ENCODE peak calls at places on chromosomes 11 and 22, in seven cellular contexts. One of them, this sample, is unnamed.

GRCh38 chr11:46659908-46660307 is 40.5 kb downstream of the ARHGAP1 start:
- DNase-seq in left ventricle myocardium inferior: no peak
- DNase-seq in IMR-90: peak; percentile 84
- DNase-seq in GM23338: no peak
- DNase-seq in astrocyte: peak; percentile 79
- DNase-seq in pancreas: no peak
- DNase-seq in epithelial cell of esophagus: no peak
- DNase-seq in this sample: no peak

GRCh38 chr11:1502971-1503707 is 16.6 kb upstream of the MOB2 start:
- DNase-seq in left ventricle myocardium inferior: peak; percentile 52
- DNase-seq in IMR-90: no peak
- DNase-seq in GM23338: no peak
- DNase-seq in astrocyte: no peak
- DNase-seq in pancreas: no peak
- DNase-seq in epithelial cell of esophagus: no peak
- DNase-seq in this sample: no peak

GRCh38 chr22:30273196-30273595 is 6.5 kb upstream of the OSM start:
- DNase-seq in left ventricle myocardium inferior: no peak
- DNase-seq in IMR-90: no peak
- DNase-seq in GM23338: no peak
- DNase-seq in astrocyte: no peak
- DNase-seq in pancreas: no peak
- DNase-seq in epithelial cell of esophagus: no peak
- DNase-seq in this sample: no peak

GRCh38 chr22:40922484-40923303 is 28.5 kb upstream of the RBX1 start:
- DNase-seq in left ventricle myocardium inferior: no peak
- DNase-seq in IMR-90: peak; percentile 72
- DNase-seq in GM23338: peak; percentile 72
- DNase-seq in astrocyte: peak; percentile 29
- DNase-seq in pancreas: no peak
- DNase-seq in epithelial cell of esophagus: peak; percentile 69
- DNase-seq in this sample: peak; percentile 72

GRCh38 chr11:69387409-69387885 is 93.5 kb downstream of the MYEOV start:
- DNase-seq in left ventricle myocardium inferior: no peak
- DNase-seq in IMR-90: no peak
- DNase-seq in GM23338: no peak
- DNase-seq in astrocyte: no peak
- DNase-seq in pancreas: no peak
- DNase-seq in epithelial cell of esophagus: peak; percentile 49
- DNase-seq in this sample: no peak

GRCh38 chr11:45906096-45906682 is 882 bp downstream of the FREY1 start:
- DNase-seq in left ventricle myocardium inferior: no peak
- DNase-seq in IMR-90: no peak
- DNase-seq in GM23338: no peak
- DNase-seq in astrocyte: no peak
- DNase-seq in pancreas: peak; percentile 79
- DNase-seq in epithelial cell of esophagus: no peak
- DNase-seq in this sample: peak; percentile 23

GRCh38 chr11:16280256-16280682 is 76.1 kb downstream of the SOX6 start:
- DNase-seq in left ventricle myocardium inferior: peak; percentile 42
- DNase-seq in IMR-90: no peak
- DNase-seq in GM23338: no peak
- DNase-seq in astrocyte: peak; percentile 2
- DNase-seq in pancreas: no peak
- DNase-seq in epithelial cell of esophagus: peak; percentile 95
- DNase-seq in this sample: peak; percentile 6

GRCh38 chr11:15282754-15283153 is 168.0 kb downstream of the INSC start:
- DNase-seq in left ventricle myocardium inferior: no peak
- DNase-seq in IMR-90: no peak
- DNase-seq in GM23338: no peak
- DNase-seq in astrocyte: no peak
- DNase-seq in pancreas: no peak
- DNase-seq in epithelial cell of esophagus: no peak
- DNase-seq in this sample: no peak

GRCh38 chr11:12802418-12803085 is 128.3 kb downstream of the TEAD1 start:
- DNase-seq in left ventricle myocardium inferior: no peak
- DNase-seq in IMR-90: peak; percentile 90
- DNase-seq in GM23338: peak; percentile 27
- DNase-seq in astrocyte: peak; percentile 96
- DNase-seq in pancreas: peak; percentile 79
- DNase-seq in epithelial cell of esophagus: peak; percentile 99
- DNase-seq in this sample: peak; percentile 19

GRCh38 chr11:14065153-14065552 is 102.6 kb downstream of the SPON1 start:
- DNase-seq in left ventricle myocardium inferior: no peak
- DNase-seq in IMR-90: no peak
- DNase-seq in GM23338: no peak
- DNase-seq in astrocyte: no peak
- DNase-seq in pancreas: no peak
- DNase-seq in epithelial cell of esophagus: no peak
- DNase-seq in this sample: no peak

GRCh38 chr11:127445476-127445875 is 444.9 kb upstream of the KIRREL3 start:
- DNase-seq in left ventricle myocardium inferior: peak; percentile 16
- DNase-seq in IMR-90: no peak
- DNase-seq in GM23338: no peak
- DNase-seq in astrocyte: no peak
- DNase-seq in pancreas: no peak
- DNase-seq in epithelial cell of esophagus: no peak
- DNase-seq in this sample: no peak

GRCh38 chr11:133978816-133979215 is 22.0 kb upstream of the IGSF9B start:
- DNase-seq in left ventricle myocardium inferior: no peak
- DNase-seq in IMR-90: peak; percentile 3
- DNase-seq in GM23338: no peak
- DNase-seq in astrocyte: no peak
- DNase-seq in pancreas: no peak
- DNase-seq in epithelial cell of esophagus: no peak
- DNase-seq in this sample: no peak

GRCh38 chr11:8258771-8259170 is 4.9 kb downstream of the LMO1 start:
- DNase-seq in left ventricle myocardium inferior: no peak
- DNase-seq in IMR-90: peak; percentile 26
- DNase-seq in GM23338: no peak
- DNase-seq in astrocyte: peak; percentile 77
- DNase-seq in pancreas: peak; percentile 51
- DNase-seq in epithelial cell of esophagus: peak; percentile 85
- DNase-seq in this sample: no peak

GRCh38 chr11:3051435-3052108 is 5.7 kb downstream of the CARS1 start:
- DNase-seq in left ventricle myocardium inferior: no peak
- DNase-seq in IMR-90: no peak
- DNase-seq in GM23338: no peak
- DNase-seq in astrocyte: no peak
- DNase-seq in pancreas: no peak
- DNase-seq in epithelial cell of esophagus: no peak
- DNase-seq in this sample: no peak

GRCh38 chr11:113664981-113665710 is 41.0 kb downstream of the TMPRSS5 start:
- DNase-seq in left ventricle myocardium inferior: no peak
- DNase-seq in IMR-90: no peak
- DNase-seq in GM23338: no peak
- DNase-seq in astrocyte: peak; percentile 29
- DNase-seq in pancreas: no peak
- DNase-seq in epithelial cell of esophagus: no peak
- DNase-seq in this sample: no peak

GRCh38 chr11:1307163-1307870 is 2.1 kb downstream of the TOLLIP start:
- DNase-seq in left ventricle myocardium inferior: no peak
- DNase-seq in IMR-90: no peak
- DNase-seq in GM23338: no peak
- DNase-seq in astrocyte: no peak
- DNase-seq in pancreas: peak; percentile 59
- DNase-seq in epithelial cell of esophagus: peak; percentile 93
- DNase-seq in this sample: no peak

GRCh38 chr11:76903325-76903724 is 42.6 kb downstream of the ACER3 start:
- DNase-seq in left ventricle myocardium inferior: no peak
- DNase-seq in IMR-90: no peak
- DNase-seq in GM23338: peak; percentile 92
- DNase-seq in astrocyte: no peak
- DNase-seq in pancreas: no peak
- DNase-seq in epithelial cell of esophagus: peak; percentile 85
- DNase-seq in this sample: no peak

GRCh38 chr11:14619580-14619979 is 24.0 kb upstream of the PDE3B start:
- DNase-seq in left ventricle myocardium inferior: no peak
- DNase-seq in IMR-90: no peak
- DNase-seq in GM23338: no peak
- DNase-seq in astrocyte: no peak
- DNase-seq in pancreas: no peak
- DNase-seq in epithelial cell of esophagus: peak; percentile 17
- DNase-seq in this sample: no peak

GRCh38 chr11:116513894-116514293 is 258.9 kb downstream of the BUD13 start:
- DNase-seq in left ventricle myocardium inferior: peak; percentile 21
- DNase-seq in IMR-90: peak; percentile 28
- DNase-seq in GM23338: peak; percentile 83
- DNase-seq in astrocyte: peak; percentile 8
- DNase-seq in pancreas: no peak
- DNase-seq in epithelial cell of esophagus: no peak
- DNase-seq in this sample: peak; percentile 66

DNA sequence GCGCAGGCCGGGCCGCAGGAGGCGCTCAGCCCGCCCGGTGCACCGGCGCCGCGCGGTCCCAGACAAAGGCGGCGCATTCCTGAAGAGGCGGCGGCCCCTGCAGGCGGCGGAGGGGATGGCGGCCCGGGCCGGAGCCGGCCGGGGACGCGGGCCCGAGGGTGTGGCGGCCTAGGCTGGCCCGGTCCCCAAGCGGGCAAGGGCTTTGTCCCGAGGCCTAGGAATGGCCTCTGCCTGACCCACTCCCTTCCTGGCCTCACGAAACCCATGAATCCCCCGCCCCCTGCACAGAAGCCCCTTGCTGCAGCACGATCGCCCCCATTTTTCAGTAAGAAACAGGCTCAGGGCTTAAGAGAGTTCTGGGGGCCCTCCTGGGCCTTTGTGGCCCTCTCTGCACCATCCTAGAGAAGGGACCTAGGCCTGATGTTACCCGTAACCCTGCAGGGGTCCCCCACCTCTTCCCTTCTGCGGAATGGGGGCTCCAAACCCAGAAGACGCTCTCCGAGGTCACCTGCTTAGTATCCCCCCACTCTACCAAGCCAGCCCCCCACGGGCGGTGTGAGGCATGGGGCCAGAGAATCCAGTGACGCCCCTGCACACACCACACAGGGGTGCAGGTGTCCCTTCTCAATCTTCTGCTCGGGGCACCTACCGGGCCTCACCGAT is 363 bp upstream of the RTN4R start:
- DNase-seq in left ventricle myocardium inferior: peak; percentile 56
- DNase-seq in IMR-90: peak; percentile 19
- DNase-seq in GM23338: peak; percentile 80
- DNase-seq in astrocyte: no peak
- DNase-seq in pancreas: peak; percentile 87
- DNase-seq in epithelial cell of esophagus: peak; percentile 63
- DNase-seq in this sample: peak; percentile 44
- H3K4me3 ChIP-seq in left ventricle myocardium inferior: peak overlapping the region; percentile 69
- H3K4me3 ChIP-seq in IMR-90: peak overlapping the region; percentile 20
- H3K4me3 ChIP-seq in GM23338: peak overlapping the region; percentile 55
- H3K4me3 ChIP-seq in astrocyte: no peak overlapping the region
- H3K4me3 ChIP-seq in pancreas: peak overlapping the region; percentile 50
- H3K4me3 ChIP-seq in epithelial cell of esophagus: peak overlapping the region; percentile 10
- H3K4me3 ChIP-seq in this sample: no peak overlapping the region

DNA sequence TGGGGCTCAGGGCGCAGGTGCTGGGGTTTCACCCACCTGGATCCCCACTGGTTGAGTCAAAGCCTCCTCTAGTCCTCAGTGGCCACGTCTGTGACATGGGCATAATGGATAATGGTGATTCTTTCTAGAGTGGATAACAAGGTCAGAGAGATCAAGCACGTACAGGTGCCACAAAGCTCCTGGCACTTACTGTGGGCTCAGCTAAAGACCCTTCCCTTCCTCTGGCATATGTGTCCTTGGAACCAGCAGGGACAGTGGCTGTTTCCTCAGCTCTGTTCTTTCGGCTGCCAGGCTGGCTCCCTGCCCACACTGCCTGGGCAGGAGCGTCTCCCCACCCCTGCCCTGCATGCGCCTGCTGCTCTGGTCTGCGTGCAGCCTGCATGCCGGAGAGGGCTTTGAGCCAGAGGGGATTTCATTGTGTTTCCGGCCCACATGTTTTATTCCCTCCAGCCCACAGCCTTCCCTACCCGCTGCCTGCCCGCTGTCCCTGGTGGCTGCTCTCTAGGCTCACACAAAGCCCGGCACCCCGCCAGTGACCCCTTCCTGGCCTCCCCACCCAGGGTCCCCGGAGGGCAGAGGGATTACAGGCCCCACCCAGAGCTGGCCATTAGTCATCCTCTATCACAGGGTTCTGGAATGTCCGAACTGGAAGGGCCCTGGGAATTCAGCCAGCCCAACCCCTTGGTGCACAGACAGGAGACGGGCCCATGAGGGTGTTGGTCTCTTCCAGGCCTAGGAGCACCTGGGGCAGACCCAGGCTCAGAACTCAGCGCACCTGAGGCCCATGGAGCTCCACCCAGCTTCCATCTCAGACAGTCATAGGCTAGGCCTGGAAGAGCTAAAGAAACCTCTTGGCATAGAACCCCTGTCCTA is 55.3 kb upstream of the GCAT start:
- DNase-seq in left ventricle myocardium inferior: peak; percentile 95
- DNase-seq in IMR-90: peak; percentile 85
- DNase-seq in GM23338: no peak
- DNase-seq in astrocyte: peak; percentile 84
- DNase-seq in pancreas: peak; percentile 90
- DNase-seq in epithelial cell of esophagus: peak; percentile 89
- DNase-seq in this sample: no peak
- TF ChIP-seq CTCF in left ventricle myocardium inferior: peak; percentile 46
- TF ChIP-seq CTCF in IMR-90: peak; percentile 15
- TF ChIP-seq CTCF in GM23338: no peak
- TF ChIP-seq CTCF in astrocyte: no peak
- TF ChIP-seq CTCF in pancreas: no peak
- TF ChIP-seq CTCF in epithelial cell of esophagus: peak; percentile 24
- TF ChIP-seq CTCF in this sample: no peak

GRCh38 chr11:131944709-131945108 is 574.3 kb downstream of the NTM start:
- DNase-seq in left ventricle myocardium inferior: no peak
- DNase-seq in IMR-90: peak; percentile 68
- DNase-seq in GM23338: no peak
- DNase-seq in astrocyte: no peak
- DNase-seq in pancreas: no peak
- DNase-seq in epithelial cell of esophagus: no peak
- DNase-seq in this sample: no peak
- H3K4me3 ChIP-seq in left ventricle myocardium inferior: no peak overlapping the region
- H3K4me3 ChIP-seq in IMR-90: no peak overlapping the region
- H3K4me3 ChIP-seq in GM23338: no peak overlapping the region
- H3K4me3 ChIP-seq in astrocyte: no peak overlapping the region
- H3K4me3 ChIP-seq in pancreas: no peak overlapping the region
- H3K4me3 ChIP-seq in epithelial cell of esophagus: no peak overlapping the region
- H3K4me3 ChIP-seq in this sample: no peak overlapping the region

GRCh38 chr11:66866420-66867010 is 9.7 kb downstream of the LRFN4 start:
- DNase-seq in left ventricle myocardium inferior: no peak
- DNase-seq in IMR-90: no peak
- DNase-seq in GM23338: no peak
- DNase-seq in astrocyte: no peak
- DNase-seq in pancreas: peak; percentile 35
- DNase-seq in epithelial cell of esophagus: no peak
- DNase-seq in this sample: no peak

GRCh38 chr11:66868082-66868725 is 11.3 kb downstream of the LRFN4 start:
- DNase-seq in left ventricle myocardium inferior: no peak
- DNase-seq in IMR-90: no peak
- DNase-seq in GM23338: no peak
- DNase-seq in astrocyte: no peak
- DNase-seq in pancreas: no peak
- DNase-seq in epithelial cell of esophagus: no peak
- DNase-seq in this sample: no peak

GRCh38 chr11:66868726-66869291 is 11.9 kb downstream of the LRFN4 start:
- DNase-seq in left ventricle myocardium inferior: no peak
- DNase-seq in IMR-90: no peak
- DNase-seq in GM23338: peak; percentile 94
- DNase-seq in astrocyte: no peak
- DNase-seq in pancreas: peak; percentile 80
- DNase-seq in epithelial cell of esophagus: peak; percentile 66
- DNase-seq in this sample: peak; percentile 86

GRCh38 chr11:66866007-66866406 is 9.1 kb downstream of the LRFN4 start:
- DNase-seq in left ventricle myocardium inferior: no peak
- DNase-seq in IMR-90: no peak
- DNase-seq in GM23338: no peak
- DNase-seq in astrocyte: no peak
- DNase-seq in pancreas: no peak
- DNase-seq in epithelial cell of esophagus: no peak
- DNase-seq in this sample: no peak

GRCh38 chr11:66867425-66868040 is 10.7 kb downstream of the LRFN4 start:
- DNase-seq in left ventricle myocardium inferior: no peak
- DNase-seq in IMR-90: no peak
- DNase-seq in GM23338: peak; percentile 52
- DNase-seq in astrocyte: no peak
- DNase-seq in pancreas: no peak
- DNase-seq in epithelial cell of esophagus: no peak
- DNase-seq in this sample: no peak
- TF ChIP-seq CTCF in left ventricle myocardium inferior: no peak
- TF ChIP-seq CTCF in IMR-90: no peak
- TF ChIP-seq CTCF in GM23338: peak; percentile 44
- TF ChIP-seq CTCF in astrocyte: no peak
- TF ChIP-seq CTCF in pancreas: no peak
- TF ChIP-seq CTCF in epithelial cell of esophagus: no peak
- TF ChIP-seq CTCF in this sample: peak; percentile 10

This sample was measured in GM12865.